ENCODE peak calls at places on chromosomes 1 and 21, in ten cellular contexts. G is choroid plexus epithelial cell; Z is cardiac septum; Y is stimulated activated CD4-positive, alpha-beta T cell treated with anti-CD3 and anti-CD28 coated beads, Interleukin-4, amount 100 ng/mL, for 24 hours; C is hypothalamus; H is iPS-NIHi11; S is ELR; U is central memory CD4-positive, alpha-beta T cell; A is kidney epithelial cell; D is fibroblast of the conjunctiva. B is an unnamed sample.
A peak's percentile ranks its signal among the peaks of the same experiment; 100 is the strongest.

GRCh38 chr1:24199291-24199900 is 12.3 kb upstream of the IFNLR1 start:
- DNase-seq in G (peak; percentile 75), Z (no peak), Y (peak; percentile 80), C (peak; percentile 50), H (peak; percentile 77), S (peak; percentile 73), U (peak; percentile 75), A (no peak), D (peak; percentile 51), B (peak; percentile 56)

GRCh38 chr1:61887921-61888564 is 145.8 kb downstream of the PATJ start:
- DNase-seq in G (peak; percentile 26), Z (no peak), Y (no peak), C (no peak), H (no peak), S (no peak), U (no peak), A (no peak), D (no peak), B (peak; percentile 3)

GRCh38 chr1:36576118-36576517 is 93.4 kb upstream of the CSF3R start:
- DNase-seq in G (peak; percentile 49), Z (no peak), Y (peak; percentile 59), C (peak; percentile 52), H (peak; percentile 94), S (peak; percentile 62), U (peak; percentile 10), A (no peak), D (no peak), B (peak; percentile 52)

GRCh38 chr1:212607206-212607923 is 1.2 kb upstream of the ATF3 start:
- DNase-seq in G (no peak), Z (no peak), Y (peak; percentile 18), C (no peak), H (no peak), S (peak; percentile 18), U (peak; percentile 10), A (no peak), D (no peak), B (no peak)

GRCh38 chr1:246189126-246189525 is 318.0 kb downstream of the SMYD3 start:
- DNase-seq in G (no peak), Z (no peak), Y (no peak), C (no peak), H (no peak), S (no peak), U (no peak), A (no peak), D (no peak), B (peak; percentile 23)

GRCh38 chr1:197841158-197841557 is 61.3 kb upstream of the C1orf53 start:
- DNase-seq in G (no peak), Z (no peak), Y (no peak), C (no peak), H (no peak), S (no peak), U (no peak), A (no peak), D (no peak), B (no peak)

GRCh38 chr1:159197767-159198557 is 6.7 kb upstream of the ACKR1 start:
- DNase-seq in G (peak; percentile 87), Z (no peak), Y (peak; percentile 52), C (peak; percentile 75), H (peak; percentile 73), S (peak; percentile 81), U (no peak), A (no peak), D (peak; percentile 60), B (peak; percentile 75)

GRCh38 chr1:221837886-221838285 is 96.0 kb upstream of the DUSP10 start:
- DNase-seq in G (no peak), Z (no peak), Y (peak; percentile 36), C (no peak), H (no peak), S (no peak), U (peak; percentile 9), A (no peak), D (no peak), B (no peak)

GRCh38 chr1:190679032-190679431 is 201.4 kb upstream of the BRINP3 start:
- DNase-seq in G (peak; percentile 9), Z (no peak), Y (no peak), C (no peak), H (no peak), S (peak; percentile 74), U (no peak), A (no peak), D (no peak), B (peak; percentile 21)

GRCh38 chr1:88401283-88401682 is 282.8 kb upstream of the PKN2 start:
- DNase-seq in G (no peak), Z (no peak), Y (no peak), C (no peak), H (no peak), S (no peak), U (no peak), A (no peak), D (no peak), B (no peak)

GRCh38 chr1:5914676-5915285 is 77.4 kb downstream of the NPHP4 start:
- DNase-seq in G (no peak), Z (peak; percentile 17), Y (no peak), C (no peak), H (no peak), S (no peak), U (no peak), A (no peak), D (no peak), B (no peak)

GRCh38 chr1:81053826-81054225 is 746.9 kb upstream of the ADGRL2 start:
- DNase-seq in G (no peak), Z (no peak), Y (no peak), C (no peak), H (no peak), S (no peak), U (no peak), A (no peak), D (no peak), B (no peak)

GRCh38 chr1:68704800-68705443 is 208.0 kb upstream of the DEPDC1 start:
- DNase-seq in G (no peak), Z (no peak), Y (no peak), C (no peak), H (no peak), S (no peak), U (no peak), A (no peak), D (no peak), B (no peak)

GRCh38 chr1:207202480-207202879 is 98.4 kb downstream of the C4BPA start:
- DNase-seq in G (no peak), Z (no peak), Y (no peak), C (no peak), H (no peak), S (no peak), U (no peak), A (no peak), D (no peak), B (no peak)

GRCh38 chr21:39650801-39651200 is 38.1 kb downstream of the B3GALT5 start:
- DNase-seq in G (no peak), Z (no peak), Y (no peak), C (no peak), H (no peak), S (no peak), U (no peak), A (no peak), D (no peak), B (no peak)

GRCh38 chr1:19287436-19288185 is 959 bp downstream of the AKR7A3 start:
- DNase-seq in G (no peak), Z (no peak), Y (no peak), C (no peak), H (no peak), S (no peak), U (no peak), A (no peak), D (no peak), B (no peak)

GRCh38 chr1:35269190-35269988 is 880 bp downstream of the ZMYM4 start:
- DNase-seq in G (peak; percentile 25), Z (no peak), Y (peak; percentile 5), C (no peak), H (no peak), S (peak; percentile 23), U (no peak), A (no peak), D (no peak), B (peak; percentile 7)

GRCh38 chr1:227887697-227888403 is 59.9 kb downstream of the WNT9A start:
- DNase-seq in G (peak; percentile 60), Z (peak; percentile 75), Y (no peak), C (no peak), H (peak; percentile 84), S (no peak), U (peak; percentile 31), A (no peak), D (no peak), B (no peak)

GRCh38 chr1:247431643-247432042 is 15.7 kb downstream of the NLRP3 start:
- DNase-seq in G (no peak), Z (no peak), Y (no peak), C (no peak), H (no peak), S (no peak), U (no peak), A (no peak), D (no peak), B (no peak)

GRCh38 chr1:154726443-154726842 is 118.5 kb upstream of the ADAR start:
- DNase-seq in G (no peak), Z (no peak), Y (peak; percentile 24), C (no peak), H (no peak), S (no peak), U (no peak), A (no peak), D (no peak), B (no peak)

GRCh38 chr1:32063261-32063681 is 9.5 kb upstream of the TMEM39B start:
- DNase-seq in G (peak; percentile 84), Z (no peak), Y (no peak), C (no peak), H (peak; percentile 29), S (peak; percentile 75), U (peak; percentile 19), A (no peak), D (peak; percentile 66), B (no peak)

GRCh38 chr1:31460027-31460426 is 47.0 kb downstream of the SERINC2 start:
- DNase-seq in G (peak; percentile 49), Z (no peak), Y (no peak), C (no peak), H (no peak), S (peak; percentile 66), U (no peak), A (no peak), D (peak; percentile 13), B (no peak)

GRCh38 chr1:66090863-66091457 is 298.3 kb downstream of the PDE4B start:
- DNase-seq in G (peak; percentile 10), Z (no peak), Y (no peak), C (no peak), H (peak; percentile 10), S (no peak), U (peak; percentile 42), A (no peak), D (no peak), B (no peak)

GRCh38 chr1:111990026-111990877 is 784 bp upstream of the KCND3 start:
- DNase-seq in G (no peak), Z (no peak), Y (no peak), C (no peak), H (peak; percentile 56), S (no peak), U (no peak), A (no peak), D (no peak), B (peak; percentile 14)

GRCh38 chr1:2198571-2198970 is 4.0 kb upstream of the FAAP20 start:
- DNase-seq in G (no peak), Z (no peak), Y (no peak), C (no peak), H (no peak), S (no peak), U (no peak), A (no peak), D (no peak), B (no peak)

GRCh38 chr1:155729031-155729898 is 40.4 kb downstream of the DAP3 start:
- DNase-seq in G (peak; percentile 87), Z (no peak), Y (peak; percentile 16), C (peak; percentile 32), H (peak; percentile 62), S (peak; percentile 81), U (peak; percentile 18), A (peak; percentile 14), D (peak; percentile 51), B (peak; percentile 73)

GRCh38 chr1:93288558-93288957 is 57.1 kb upstream of the DR1 start:
- DNase-seq in G (peak; percentile 32), Z (no peak), Y (no peak), C (no peak), H (no peak), S (peak; percentile 21), U (no peak), A (no peak), D (no peak), B (peak; percentile 10)

GRCh38 chr1:211676106-211676583 is 724 bp upstream of the NEK2 start:
- DNase-seq in G (no peak), Z (no peak), Y (no peak), C (no peak), H (no peak), S (no peak), U (no peak), A (no peak), D (no peak), B (no peak)

B was measured in dermis microvascular lymphatic vessel endothelial cell.